ENCODE peak calls at places on chromosomes 4 and X, in nine cellular contexts. G is uterus, F is adrenal gland, J is GM12878, W is fibroblast of pulmonary artery, A is mammary epithelial cell, T is OCI-LY7, P is A549, Y is HL-60. M is an unnamed sample.

GRCh38 chr4:184420881-184421416 is 53.4 kb downstream of the IRF2 start:
- DNase-seq in P (no peak), G (no peak), W (no peak), Y (no peak), A (no peak), T (peak; percentile 36), F (no peak), J (peak; percentile 82), M (peak; percentile 88)

GRCh38 chrX:155086202-155086840 is 15.0 kb downstream of the BRCC3 start:
- DNase-seq in P (peak; percentile 22), J (no peak), A (no peak), F (no peak), Y (peak; percentile 28), G (peak; percentile 38), T (peak; percentile 44), W (peak; percentile 53), M (peak; percentile 35)

GRCh38 chr4:78644744-78645330 is 93.3 kb downstream of the ANXA3 start:
- DNase-seq in Y (peak; percentile 78), G (peak; percentile 59), F (peak; percentile 58), T (peak; percentile 65), P (peak; percentile 68), A (peak; percentile 71), J (no peak), W (peak; percentile 91), M (peak; percentile 79)

GRCh38 chr4:14091966-14092365 is 464.4 kb upstream of the BOD1L1 start:
- DNase-seq in W (no peak), A (no peak), F (no peak), G (no peak), P (no peak), Y (no peak), J (no peak), T (no peak), M (no peak)

GRCh38 chrX:135436966-135437866 is 15.5 kb downstream of the SMIM10L2A start:
- DNase-seq in Y (no peak), P (no peak), J (no peak), G (no peak), F (no peak), T (no peak), A (no peak), W (no peak), M (no peak)

GRCh38 chr4:128812360-128812958 is 3.0 kb downstream of the JADE1 start:
- DNase-seq in T (peak; percentile 75), Y (peak; percentile 55), G (no peak), F (peak; percentile 62), P (peak; percentile 34), W (peak; percentile 74), J (no peak), A (peak; percentile 63), M (peak; percentile 76)

GRCh38 chr4:151527699-151528098 is 118.7 kb downstream of the FHIP1A start:
- DNase-seq in G (no peak), T (no peak), A (peak; percentile 32), P (no peak), Y (no peak), J (no peak), F (no peak), W (no peak), M (no peak)

GRCh38 chr4:55458164-55458563 is 62.4 kb downstream of the TMEM165 start:
- DNase-seq in A (no peak), G (no peak), Y (no peak), F (no peak), T (no peak), P (no peak), J (no peak), W (no peak), M (no peak)

GRCh38 chr4:47531954-47532321 is 46.9 kb downstream of the ATP10D start:
- DNase-seq in T (no peak), F (no peak), J (no peak), A (no peak), W (no peak), G (no peak), Y (no peak), P (no peak), M (no peak)

GRCh38 chr4:118774321-118774720 is 61.6 kb downstream of the SEC24D start:
- DNase-seq in Y (no peak), T (no peak), F (no peak), G (no peak), W (no peak), P (no peak), A (no peak), J (no peak), M (no peak)

GRCh38 chr4:23932935-23933334 is 43.1 kb upstream of the PPARGC1A start:
- DNase-seq in W (peak; percentile 27), A (no peak), J (no peak), G (no peak), T (no peak), P (no peak), F (no peak), Y (no peak), M (no peak)

GRCh38 chr4:126004936-126005335 is 690.2 kb downstream of the FAT4 start:
- DNase-seq in Y (no peak), T (no peak), P (no peak), W (peak; percentile 49), G (no peak), A (peak; percentile 39), F (no peak), J (no peak), M (no peak)

GRCh38 chrX:153922932-153923857 is 2.9 kb downstream of the ARHGAP4 start:
- DNase-seq in T (no peak), P (peak; percentile 69), J (no peak), Y (no peak), W (peak; percentile 70), F (peak; percentile 80), G (peak; percentile 89), A (peak; percentile 17), M (no peak)

GRCh38 chr4:56272003-56272402 is 115.3 kb downstream of the AASDH start:
- DNase-seq in W (no peak), G (no peak), P (no peak), F (no peak), T (no peak), A (no peak), J (no peak), Y (no peak), M (no peak)

GRCh38 chr4:185395255-185395955 is at the start of gene LRP2BP:
- DNase-seq in F (no peak), G (no peak), P (no peak), T (peak; percentile 29), Y (no peak), A (peak; percentile 19), J (peak; percentile 48), W (peak; percentile 97), M (peak; percentile 57)

GRCh38 chrX:46319750-46320149 is 225.5 kb downstream of the ZNF674 start:
- DNase-seq in J (no peak), G (no peak), A (no peak), F (no peak), Y (no peak), P (no peak), W (no peak), T (no peak), M (no peak)

GRCh38 chr4:4507923-4508322 is 33.9 kb downstream of the STX18 start:
- DNase-seq in F (no peak), P (peak; percentile 9), J (no peak), W (peak; percentile 24), A (no peak), T (peak; percentile 40), Y (no peak), G (no peak), M (peak; percentile 45)
- TF ChIP-seq CTCF in F (peak; percentile 49), P (peak; percentile 30), J (peak; percentile 37), W (peak; percentile 65), A (peak; percentile 51), T (peak; percentile 83), Y (peak; percentile 3), G (peak; percentile 16), M (peak; percentile 22)

GRCh38 chr4:139886798-139887197 is 221.2 kb downstream of the MGST2 start:
- DNase-seq in J (no peak), P (no peak), W (no peak), Y (no peak), T (no peak), A (no peak), F (no peak), G (no peak), M (no peak)
- H3K4me3 ChIP-seq in J (no peak overlapping the region), P (no peak overlapping the region), W (no peak overlapping the region), Y (no peak overlapping the region), T (no peak overlapping the region), A (peak overlapping the region; percentile 30), F (peak overlapping the region; percentile 49), G (peak overlapping the region; percentile 9), M (no peak overlapping the region)

GRCh38 chr4:111847256-111848108 is 297.8 kb upstream of the FAM241A start:
- DNase-seq in T (no peak), W (peak; percentile 2), F (no peak), J (no peak), Y (no peak), A (no peak), G (no peak), P (no peak), M (no peak)
- TF ChIP-seq CTCF in T (peak; percentile 42), W (peak; percentile 14), F (no peak), J (peak; percentile 22), Y (no peak), A (peak; percentile 32), G (no peak), P (no peak), M (peak; percentile 12)

GRCh38 chrX:49042581-49043219 is 457 bp downstream of the TFE3 start:
- DNase-seq in J (no peak), T (no peak), Y (peak; percentile 2), W (no peak), A (no peak), F (no peak), P (no peak), G (no peak), M (peak; percentile 6)

GRCh38 chrX:49043987-49044281 is 777 bp upstream of the TFE3 start:
- DNase-seq in P (no peak), J (no peak), F (no peak), Y (no peak), A (no peak), G (no peak), W (no peak), T (no peak), M (no peak)

GRCh38 chrX:49041683-49042529 is 1.3 kb downstream of the TFE3 start:
- DNase-seq in F (no peak), Y (peak; percentile 8), W (peak; percentile 52), T (peak; percentile 27), G (no peak), A (peak; percentile 52), P (peak; percentile 25), J (no peak), M (peak; percentile 13)

GRCh38 chrX:49040376-49040955 is 2.7 kb downstream of the TFE3 start:
- DNase-seq in G (no peak), W (peak; percentile 26), F (no peak), P (peak; percentile 6), Y (no peak), T (no peak), J (no peak), A (no peak), M (no peak)

DNA sequence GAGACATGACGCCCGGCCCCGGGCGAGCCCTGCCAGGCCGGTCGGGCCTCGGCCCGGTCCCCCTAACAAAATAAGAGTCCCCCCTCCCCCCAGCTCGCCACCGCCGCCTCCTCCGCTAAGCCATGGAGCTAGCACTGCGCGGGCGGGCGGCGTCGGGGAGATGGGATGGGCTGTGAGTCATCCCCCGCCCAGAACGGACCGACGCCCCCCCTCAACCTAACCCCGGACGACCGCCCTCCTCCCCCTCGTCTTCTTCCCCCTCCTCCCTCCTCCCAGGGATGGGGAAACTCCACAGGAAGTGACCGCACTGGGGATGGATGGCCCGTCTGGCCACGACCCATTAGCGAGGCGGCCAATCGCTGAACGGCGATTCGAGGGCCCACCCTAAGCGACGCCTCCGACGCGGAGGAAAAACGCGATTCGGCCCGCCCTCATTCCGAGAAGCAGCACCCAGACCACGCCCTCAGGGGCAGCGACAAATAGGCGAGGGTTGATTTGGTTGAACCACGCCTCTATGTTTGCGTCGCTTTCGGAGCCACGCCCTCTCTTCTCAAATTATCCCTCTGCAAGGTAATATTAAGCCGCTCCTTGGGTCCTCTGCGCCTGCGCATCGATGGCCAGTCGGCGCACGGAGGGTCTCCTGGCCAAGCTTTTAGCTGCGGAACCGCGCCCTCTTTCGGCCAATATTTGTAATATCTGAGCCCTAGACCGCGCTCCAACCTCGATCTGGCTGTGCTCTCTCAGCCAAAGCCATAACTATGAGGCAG is at the start of gene TFE3:
- DNase-seq in F (peak; percentile 95), Y (peak; percentile 98), T (peak; percentile 98), A (peak; percentile 98), P (peak; percentile 91), J (peak; percentile 95), G (peak; percentile 99), W (peak; percentile 99), M (peak; percentile 98)
- H3K4me3 ChIP-seq in F (peak within 1 kb of the TSS; percentile 82), Y (peak within 1 kb of the TSS; percentile 62), T (peak within 1 kb of the TSS; percentile 84), A (peak within 1 kb of the TSS; percentile 71), P (peak within 1 kb of the TSS; percentile 93), J (peak within 1 kb of the TSS; percentile 71), G (peak within 1 kb of the TSS; percentile 57), W (peak within 1 kb of the TSS; percentile 68), M (peak within 1 kb of the TSS; percentile 82)

M was measured in GM12865.